ENCODE peak calls at places on chromosomes 7 and 10, in five cellular contexts. H is A549, T is HepG2, O is H1, C is GM12878. N is an unnamed sample.

GRCh38 chr7:18866359-18867036 is 250.9 kb downstream of the TWIST1 start:
- DNase-seq in H (peak), T (no peak), O (no peak), C (peak), N (no peak)

GRCh38 chr10:26386800-26387199 is 51.3 kb upstream of the APBB1IP start:
- DNase-seq in H (no peak), T (no peak), O (no peak), C (no peak), N (no peak)

GRCh38 chr7:25894002-25894901 is 257.7 kb upstream of the NFE2L3 start:
- DNase-seq in H (peak), T (peak), O (peak), C (peak), N (no peak)

GRCh38 chr10:19592276-19592675 is 224.0 kb upstream of the PLXDC2 start:
- DNase-seq in H (peak), T (peak), O (no peak), C (no peak), N (no peak)

GRCh38 chr7:17770710-17771375 is 169.5 kb downstream of the SNX13 start:
- DNase-seq in H (no peak), T (no peak), O (no peak), C (no peak), N (no peak)

GRCh38 chr7:4823442-4824119 is 38.2 kb downstream of the PAPOLB start:
- DNase-seq in H (no peak), T (no peak), O (no peak), C (no peak), N (no peak)

GRCh38 chr10:103510791-103511757 is 17.6 kb downstream of the NEURL1 start:
- DNase-seq in H (no peak), T (no peak), O (no peak), C (no peak), N (no peak)

GRCh38 chr10:114550756-114551290 is 107.3 kb downstream of the ABLIM1 start:
- DNase-seq in H (peak), T (peak), O (no peak), C (no peak), N (no peak)

GRCh38 chr7:23468721-23469149 is 1.6 kb downstream of the IGF2BP3 start:
- DNase-seq in H (no peak), T (no peak), O (no peak), C (no peak), N (peak)

GRCh38 chr7:108222236-108222892 is 92.2 kb upstream of the LAMB4 start:
- DNase-seq in H (peak), T (peak), O (no peak), C (no peak), N (no peak)

GRCh38 chr7:133601607-133602006 is 348.7 kb downstream of the EXOC4 start:
- DNase-seq in H (no peak), T (no peak), O (no peak), C (no peak), N (no peak)

DNA sequence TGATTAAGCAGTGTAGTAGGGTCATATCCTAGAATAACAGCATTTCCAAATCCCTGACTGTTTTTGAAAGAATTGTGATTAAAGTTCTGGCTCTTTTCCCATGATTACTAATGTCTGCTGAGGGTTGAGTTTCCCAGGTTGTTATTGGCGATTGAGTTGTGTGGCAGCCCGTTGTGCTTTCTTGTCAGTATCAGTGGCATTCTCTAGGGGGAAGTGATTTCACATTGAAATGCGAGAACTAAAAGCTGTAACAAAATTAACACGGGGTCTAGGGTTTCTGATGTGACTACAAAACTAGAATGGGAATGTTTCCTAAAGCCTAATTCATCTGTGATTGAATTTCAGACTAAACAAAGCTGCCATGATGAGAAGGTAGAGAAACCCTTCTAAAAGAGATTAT is 349.4 kb downstream of the EXOC4 start:
- DNase-seq in H (no peak), T (no peak), O (no peak), C (no peak), N (no peak)
- TF ChIP-seq HDAC2 in H (no peak), T (no peak), O (no peak), C (no peak), N (no peak)

DNA sequence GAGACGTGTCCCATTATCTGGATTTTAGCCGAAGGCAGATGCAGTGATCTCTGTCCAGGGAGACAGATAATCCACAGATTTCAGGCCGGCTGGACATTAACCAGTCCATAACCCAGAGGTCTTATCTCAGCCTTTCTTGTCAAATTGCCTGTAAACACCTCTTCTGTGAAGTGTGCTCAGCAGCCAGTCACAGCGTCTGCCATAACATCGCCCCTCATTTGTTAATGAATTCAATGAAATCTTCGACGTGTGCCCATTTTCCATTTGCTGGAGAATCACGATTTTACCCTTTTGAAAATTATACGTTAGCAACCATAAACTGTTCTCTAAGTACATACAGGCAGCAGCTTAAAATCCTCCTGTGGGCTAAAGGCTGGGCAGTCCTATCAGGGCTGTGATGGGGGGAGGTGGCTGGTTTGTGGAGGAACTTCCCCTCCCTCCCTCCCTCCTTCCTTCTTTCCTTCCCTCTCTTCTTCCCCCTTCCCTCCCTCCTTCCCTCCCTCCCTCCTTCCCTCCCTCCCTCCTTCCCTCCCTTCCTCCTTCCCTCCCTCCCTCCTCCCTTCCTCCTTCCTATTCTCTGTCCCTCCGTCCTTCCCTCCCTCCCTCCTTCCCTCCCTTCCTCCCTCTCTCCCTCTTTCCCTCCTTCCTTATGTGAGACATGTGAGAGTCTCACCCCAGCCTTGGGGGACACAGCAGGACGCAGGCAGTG is 26.6 kb upstream of the FAM20C start:
- DNase-seq in H (no peak), T (no peak), O (no peak), C (no peak), N (no peak)
- TF ChIP-seq HDAC2 in H (no peak), T (no peak), O (no peak), C (no peak), N (no peak)

GRCh38 chr7:151313857-151314256 is 27.8 kb upstream of the NUB1 start:
- DNase-seq in H (no peak), T (no peak), O (no peak), C (no peak), N (no peak)

GRCh38 chr7:151310578-151310977 is 31.0 kb upstream of the NUB1 start:
- DNase-seq in H (peak), T (peak), O (no peak), C (no peak), N (peak)

GRCh38 chr7:151312831-151313809 is 28.5 kb upstream of the NUB1 start:
- DNase-seq in H (no peak), T (no peak), O (no peak), C (no peak), N (no peak)

GRCh38 chr7:151311294-151311864 is 30.2 kb upstream of the NUB1 start:
- DNase-seq in H (peak), T (peak), O (no peak), C (no peak), N (peak)

DNA sequence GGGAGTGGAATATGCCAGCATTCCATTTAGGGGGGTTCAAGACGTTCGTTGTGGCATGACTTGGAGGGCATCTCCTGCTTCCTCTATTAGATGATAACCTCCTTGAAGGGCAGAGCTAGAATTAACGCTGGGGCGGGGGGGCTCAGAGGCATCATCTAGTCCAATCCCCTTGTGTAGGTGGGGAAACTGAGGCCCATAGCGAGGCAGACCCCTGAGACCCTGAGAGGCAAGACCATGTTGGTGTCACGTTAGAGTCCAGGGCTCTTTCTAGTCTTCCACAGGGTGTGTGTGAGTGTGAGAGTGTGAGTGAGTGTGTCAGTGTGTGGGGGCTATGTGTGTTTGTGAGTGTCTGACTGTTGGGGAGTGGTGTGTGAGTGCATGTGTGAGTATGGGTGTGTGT is 29.3 kb upstream of the NUB1 start:
- DNase-seq in H (no peak), T (no peak), O (no peak), C (no peak), N (no peak)
- TF ChIP-seq HDAC2 in H (no peak), T (no peak), O (no peak), C (no peak), N (no peak)

GRCh38 chr7:112828696-112829095 is 38.5 kb upstream of the TMEM168 start:
- DNase-seq in H (no peak), T (no peak), O (no peak), C (no peak), N (no peak)
- TF ChIP-seq HDAC2 in H (no peak), T (no peak), O (no peak), C (no peak), N (no peak)

GRCh38 chr10:118841881-118842605 is 87.3 kb upstream of the CACUL1 start:
- DNase-seq in H (no peak), T (no peak), O (no peak), C (no peak), N (no peak)
- TF ChIP-seq HDAC2 in H (no peak), T (no peak), O (no peak), C (no peak), N (no peak)

GRCh38 chr10:83764681-83765080 is 374.6 kb upstream of the GHITM start:
- DNase-seq in H (peak), T (no peak), O (no peak), C (no peak), N (no peak)
- TF ChIP-seq HDAC2 in H (no peak), T (no peak), O (no peak), C (no peak), N (no peak)

GRCh38 chr10:46787321-46787615 is 124.0 kb upstream of the PTPN20 start:
- DNase-seq in H (peak), T (peak), O (no peak), C (no peak), N (peak)
- TF ChIP-seq HDAC2 in H (no peak), T (no peak), O (no peak), C (no peak), N (no peak)

GRCh38 chr10:132500781-132501415 is 36.7 kb upstream of the INPP5A start:
- DNase-seq in H (no peak), T (no peak), O (no peak), C (no peak), N (no peak)

GRCh38 chr10:132499367-132499685 is 38.3 kb upstream of the INPP5A start:
- DNase-seq in H (no peak), T (no peak), O (no peak), C (no peak), N (no peak)

GRCh38 chr10:132504501-132505272 is 32.9 kb upstream of the INPP5A start:
- DNase-seq in H (no peak), T (no peak), O (no peak), C (no peak), N (no peak)

GRCh38 chr10:132503581-132504421 is 33.8 kb upstream of the INPP5A start:
- DNase-seq in H (no peak), T (no peak), O (no peak), C (no peak), N (no peak)

GRCh38 chr10:132502544-132503300 is 34.9 kb upstream of the INPP5A start:
- DNase-seq in H (no peak), T (no peak), O (no peak), C (no peak), N (no peak)
- TF ChIP-seq HDAC2 in H (no peak), T (no peak), O (no peak), C (no peak), N (no peak)

DNA sequence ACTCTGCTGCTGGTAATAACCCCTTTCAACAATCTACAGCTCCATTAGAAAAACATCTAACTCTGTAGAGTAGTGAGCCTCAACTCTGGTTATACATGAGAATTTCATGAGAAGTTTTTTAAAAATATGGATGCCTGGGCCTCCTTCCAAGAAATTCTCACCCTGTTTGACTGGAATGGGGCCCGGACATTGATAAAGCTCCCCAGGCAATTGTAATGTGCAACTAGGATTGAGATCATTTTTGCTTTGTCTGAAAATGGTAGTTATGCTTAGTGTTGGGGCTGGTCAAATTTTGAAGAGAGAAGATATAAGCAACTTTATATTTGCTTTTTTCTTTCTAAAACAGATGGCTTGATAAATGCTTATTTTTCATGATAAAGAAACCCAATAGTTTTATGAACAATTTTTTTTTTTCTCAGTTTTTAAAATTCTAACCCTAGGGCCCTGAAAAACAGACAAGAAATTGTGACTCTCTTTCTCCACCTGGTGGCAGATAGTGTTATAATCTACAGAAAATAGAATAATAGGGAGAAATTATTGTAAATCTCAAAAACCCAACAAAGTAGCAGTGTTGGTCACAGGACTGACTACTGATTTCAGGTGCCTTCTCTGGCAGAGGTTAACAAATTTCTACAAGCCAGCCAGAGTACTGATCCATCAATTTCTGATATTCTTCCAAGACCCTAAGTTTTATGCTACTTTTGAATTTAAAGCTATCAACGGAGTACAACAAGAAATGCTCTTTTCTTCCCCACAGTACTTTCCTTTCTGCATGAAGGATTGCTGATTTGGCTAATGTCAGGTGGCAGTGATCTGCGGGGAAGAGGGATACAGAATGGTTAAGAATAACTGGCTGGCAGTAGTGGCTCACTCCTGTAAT is 174.8 kb downstream of the DKK1 start:
- DNase-seq in H (peak), T (peak), O (no peak), C (no peak), N (peak)
- TF ChIP-seq HDAC2 in H (no peak), T (no peak), O (no peak), C (no peak), N (no peak)

N was measured in K562.